ENCODE peak calls at places on chromosome 16, in ten cellular contexts. O, Z, W, P, C, N, H, Y, G and M are unnamed samples.

GRCh38 chr16:51592013-51592501 is 441.0 kb upstream of the SALL1 start:
- DNase-seq in N (no peak), C (peak; percentile 76), W (no peak), H (no peak), O (no peak), Z (no peak), P (no peak), G (no peak), Y (no peak), M (no peak)

GRCh38 chr16:20911361-20911760 is 10.8 kb downstream of the LYRM1 start:
- DNase-seq in P (no peak), O (no peak), C (no peak), W (no peak), H (no peak), N (no peak), Z (peak; percentile 71), Y (no peak), G (no peak), M (no peak)

GRCh38 chr16:85172465-85173071 is 60.3 kb upstream of the CIBAR2 start:
- DNase-seq in W (no peak), Y (no peak), G (no peak), P (no peak), N (peak; percentile 62), H (peak; percentile 67), C (peak; percentile 52), Z (peak; percentile 53), O (no peak), M (no peak)

GRCh38 chr16:52770828-52771227 is 223.9 kb upstream of the TOX3 start:
- DNase-seq in Y (no peak), N (no peak), C (no peak), G (no peak), H (no peak), Z (no peak), W (peak; percentile 42), P (no peak), O (no peak), M (no peak)

GRCh38 chr16:53754938-53755910 is 51.3 kb downstream of the FTO start:
- DNase-seq in H (no peak), G (no peak), Y (peak; percentile 86), N (peak; percentile 54), W (no peak), C (peak; percentile 63), O (peak; percentile 78), P (peak; percentile 65), Z (peak; percentile 60), M (peak; percentile 31)

GRCh38 chr16:81582655-81583441 is 138.2 kb downstream of the CMIP start:
- DNase-seq in P (no peak), O (no peak), C (no peak), N (peak; percentile 58), W (no peak), G (no peak), H (no peak), Z (no peak), Y (no peak), M (no peak)

GRCh38 chr16:80519189-80519588 is 21.6 kb upstream of the DYNLRB2 start:
- DNase-seq in N (no peak), P (no peak), C (no peak), H (no peak), Z (no peak), G (no peak), Y (no peak), W (no peak), O (no peak), M (no peak)

GRCh38 chr16:11530171-11530940 is 56.4 kb downstream of the LITAF start:
- DNase-seq in O (no peak), Z (peak; percentile 22), Y (no peak), W (no peak), P (no peak), N (peak; percentile 59), H (no peak), G (no peak), C (no peak), M (no peak)

GRCh38 chr16:22424161-22424937 is 49.9 kb upstream of the CDR2 start:
- DNase-seq in G (peak; percentile 31), N (no peak), P (no peak), H (peak; percentile 35), O (peak; percentile 18), Y (peak; percentile 47), Z (no peak), C (no peak), W (no peak), M (peak; percentile 64)

GRCh38 chr16:4888428-4889135 is 41.3 kb downstream of the UBN1 start:
- DNase-seq in N (no peak), O (no peak), P (no peak), C (no peak), H (no peak), Z (no peak), W (no peak), Y (no peak), G (peak; percentile 33), M (no peak)

GRCh38 chr16:19265531-19265930 is 20.0 kb upstream of the CLEC19A start:
- DNase-seq in Y (no peak), P (no peak), O (no peak), W (no peak), G (no peak), C (no peak), H (no peak), Z (no peak), N (no peak), M (no peak)

GRCh38 chr16:24909856-24910255 is 64.1 kb downstream of the SLC5A11 start:
- DNase-seq in G (no peak), O (no peak), P (no peak), H (no peak), Z (no peak), Y (no peak), N (no peak), C (no peak), W (no peak), M (no peak)

GRCh38 chr16:24906901-24907300 is 61.1 kb downstream of the SLC5A11 start:
- DNase-seq in Z (no peak), C (no peak), O (no peak), P (no peak), N (no peak), W (no peak), H (no peak), Y (no peak), G (no peak), M (no peak)

GRCh38 chr16:24906199-24906808 is 60.5 kb downstream of the SLC5A11 start:
- DNase-seq in O (no peak), Y (no peak), N (peak; percentile 35), C (no peak), G (no peak), Z (peak; percentile 26), W (no peak), H (no peak), P (no peak), M (no peak)

DNA sequence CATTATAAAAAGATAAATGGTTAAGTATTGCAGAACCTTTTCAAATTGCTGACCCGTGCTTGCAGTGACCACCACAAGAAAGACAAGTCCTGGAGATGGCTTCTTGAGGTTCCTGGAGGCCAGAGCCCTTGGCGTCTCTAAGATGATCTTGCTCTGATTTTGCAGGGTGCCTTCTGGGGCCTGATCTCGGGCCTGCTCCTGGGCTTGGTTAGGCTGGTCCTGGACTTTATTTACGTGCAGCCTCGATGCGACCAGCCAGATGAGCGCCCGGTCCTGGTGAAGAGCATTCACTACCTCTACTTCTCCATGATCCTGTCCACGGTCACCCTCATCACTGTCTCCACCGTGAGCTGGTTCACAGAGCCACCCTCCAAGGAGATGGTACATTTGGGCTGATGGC is 63.0 kb downstream of the SLC5A11 start:
- DNase-seq in Y (no peak), W (no peak), Z (no peak), O (no peak), N (no peak), C (no peak), P (no peak), G (no peak), H (no peak), M (no peak)
- H3K27ac ChIP-seq in Y (no peak overlapping the region), W (no peak overlapping the region), Z (no peak overlapping the region), O (no peak overlapping the region), N (no peak overlapping the region), C (no peak overlapping the region), P (no peak overlapping the region), G (no peak overlapping the region), H (no peak overlapping the region), M (no peak overlapping the region)

GRCh38 chr16:720990-721764 is at the start of gene ANTKMT:
- DNase-seq in P (peak; percentile 89), Z (peak; percentile 64), C (peak; percentile 84), G (peak; percentile 65), O (peak; percentile 91), N (peak; percentile 88), Y (peak; percentile 78), H (peak; percentile 83), W (peak; percentile 87), M (peak; percentile 77)
- TF ChIP-seq POLR2A in P (no peak), Z (peak; percentile 10), C (peak; percentile 77), G (peak; percentile 39), O (no peak), N (peak; percentile 85), Y (peak; percentile 33), H (peak; percentile 85), W (no peak), M (peak; percentile 42)

DNA sequence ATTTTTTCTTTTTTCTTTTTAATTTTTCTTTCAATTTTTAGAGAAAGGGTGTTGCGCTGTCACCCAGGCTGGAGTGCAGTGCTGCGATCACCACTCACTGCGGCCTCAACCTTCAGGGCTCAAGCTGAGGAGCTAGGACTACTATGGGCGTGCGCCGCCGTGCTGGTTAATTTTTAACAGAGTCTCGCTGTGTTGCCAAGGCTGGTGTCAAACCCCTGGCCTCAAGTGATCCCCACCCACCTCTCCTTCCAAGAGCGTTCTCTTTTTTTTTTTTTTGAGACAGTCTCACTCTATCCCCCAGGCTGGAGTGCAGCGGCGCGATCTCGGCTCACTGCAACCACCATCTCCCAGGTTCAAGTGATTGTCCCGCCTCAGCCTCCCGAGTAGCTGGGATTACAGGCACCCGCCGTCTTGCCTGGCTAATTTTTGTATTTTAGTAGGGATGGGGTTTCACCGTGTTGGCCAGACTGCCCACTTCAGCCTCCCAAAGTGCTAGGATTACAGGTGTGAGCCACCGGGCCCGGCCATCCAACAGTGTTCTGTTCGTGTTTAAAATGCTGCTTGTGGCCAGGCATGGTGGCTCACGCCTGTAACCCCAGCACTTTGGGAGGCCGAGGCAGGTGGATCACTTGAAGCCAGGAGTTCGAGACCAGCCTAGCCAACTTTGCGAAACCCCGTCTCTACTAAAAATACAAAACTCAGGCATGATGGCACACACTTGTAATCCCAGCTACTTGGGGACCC is 14.5 kb upstream of the RPL13 start:
- DNase-seq in C (no peak), W (peak; percentile 79), O (peak; percentile 80), G (no peak), Z (no peak), H (no peak), P (peak; percentile 79), N (no peak), Y (no peak), M (no peak)
- H3K27ac ChIP-seq in C (no peak overlapping the region), W (no peak overlapping the region), O (peak overlapping the region; percentile 5), G (no peak overlapping the region), Z (no peak overlapping the region), H (no peak overlapping the region), P (no peak overlapping the region), N (no peak overlapping the region), Y (no peak overlapping the region), M (no peak overlapping the region)

GRCh38 chr16:83059237-83059636 is 432.5 kb downstream of the CDH13 start:
- DNase-seq in C (no peak), Y (no peak), G (no peak), N (no peak), P (no peak), Z (peak; percentile 11), W (no peak), H (no peak), O (no peak), M (no peak)
- TF ChIP-seq POLR2A in C (no peak), Y (no peak), G (no peak), N (no peak), P (no peak), Z (no peak), W (no peak), H (no peak), O (no peak), M (no peak)